ENCODE peak calls at places on chromosomes 2 and 18, in four cellular contexts. W, I, Z and R are unnamed samples.

GRCh38 chr18:5197032-5197434 is at the start of gene AKAIN1:
- DNase-seq in W (peak; percentile 9), I (no peak), Z (peak; percentile 88), R (no peak)

GRCh38 chr2:221969087-221969829 is 329.5 kb downstream of the PAX3 start:
- DNase-seq in W (no peak), I (peak; percentile 29), Z (no peak), R (no peak)

GRCh38 chr18:69161383-69162028 is 239.2 kb upstream of the DOK6 start:
- DNase-seq in W (no peak), I (no peak), Z (no peak), R (no peak)

GRCh38 chr18:8324343-8325065 is 284.7 kb upstream of the RAB12 start:
- DNase-seq in W (no peak), I (no peak), Z (no peak), R (no peak)

GRCh38 chr2:227716501-227716900 is 1.3 kb downstream of the SLC19A3 start:
- DNase-seq in W (no peak), I (no peak), Z (no peak), R (no peak)

GRCh38 chr2:48754874-48755273 is 650 bp downstream of the LHCGR start:
- DNase-seq in W (no peak), I (no peak), Z (peak; percentile 31), R (no peak)

GRCh38 chr2:30255466-30256408 is 24.4 kb downstream of the LBH start:
- DNase-seq in W (no peak), I (no peak), Z (no peak), R (peak; percentile 45)

GRCh38 chr2:46875226-46875899 is 40.2 kb downstream of the MCFD2 start:
- DNase-seq in W (no peak), I (no peak), Z (no peak), R (peak; percentile 15)

GRCh38 chr2:198374375-198375072 is 570.1 kb downstream of the PLCL1 start:
- DNase-seq in W (peak; percentile 71), I (no peak), Z (no peak), R (no peak)

GRCh38 chr2:63344575-63345284 is 243.5 kb downstream of the WDPCP start:
- DNase-seq in W (no peak), I (no peak), Z (no peak), R (no peak)

GRCh38 chr2:215879977-215880940 is 133.1 kb downstream of the MREG start:
- DNase-seq in W (no peak), I (no peak), Z (no peak), R (no peak)

GRCh38 chr2:237193436-237193835 is 107.7 kb downstream of the COPS8 start:
- DNase-seq in W (no peak), I (no peak), Z (no peak), R (no peak)
- H3K4me1 ChIP-seq in W (peaks cover 4% of the 10 kb centered on the region), I (peaks cover 40% of the 10 kb centered on the region), Z (no peaks in the 10 kb centered on the region), R (no peaks in the 10 kb centered on the region)

GRCh38 chr2:28366496-28367282 is 26.0 kb upstream of the FOSL2 start:
- DNase-seq in W (peak; percentile 78), I (peak; percentile 83), Z (no peak), R (no peak)
- TF ChIP-seq POLR2AphosphoS5 in W (peak; percentile 79), I (peak; percentile 19), Z (no peak), R (no peak)

DNA sequence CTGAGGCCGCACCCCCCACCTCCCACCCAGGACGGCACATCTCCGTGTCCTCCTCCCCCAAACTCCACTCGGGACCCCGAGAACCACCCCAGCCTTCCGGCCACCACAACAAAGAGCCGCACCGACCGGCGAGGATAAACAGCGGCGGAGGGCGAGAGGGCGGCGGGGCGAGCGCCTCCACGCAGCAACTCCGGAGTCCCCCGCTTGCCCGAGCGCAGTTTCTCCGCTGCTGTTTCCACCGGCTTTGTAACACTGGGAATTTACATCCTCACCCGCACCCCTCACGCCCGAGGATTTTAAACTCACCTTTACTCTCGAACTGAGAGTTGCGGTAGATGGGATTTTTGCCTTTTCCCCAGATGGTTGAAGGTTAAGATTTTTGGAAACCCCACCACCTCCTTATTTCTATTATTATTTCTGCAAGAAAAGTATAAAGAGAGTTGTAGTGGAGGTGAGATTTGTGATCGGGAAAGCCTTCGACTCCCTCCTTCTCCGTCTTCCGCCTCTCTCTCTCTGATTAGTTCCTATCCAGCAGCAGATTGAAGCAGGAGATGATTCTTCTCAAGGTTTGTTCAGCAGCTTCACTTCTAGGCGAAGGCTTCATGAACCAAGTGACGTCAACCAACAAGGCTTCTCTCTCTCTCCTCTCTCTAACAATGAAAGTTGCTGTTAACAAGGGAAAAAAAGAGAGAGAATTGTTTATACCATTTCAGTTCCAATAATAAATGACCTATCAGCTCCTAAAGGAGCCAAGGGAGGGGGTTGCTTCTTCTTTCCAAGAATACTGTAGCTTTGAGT is at the start of gene BAZ2B:
- DNase-seq in W (peak; percentile 64), I (peak; percentile 63), Z (no peak), R (peak; percentile 74)
- TF ChIP-seq POLR2A in W (peak; percentile 66), I (no peak), Z (no peak), R (peak; percentile 29)

GRCh38 chr2:130847776-130848517 is 11.2 kb downstream of the ARHGEF4 start:
- DNase-seq in W (no peak), I (no peak), Z (peak; percentile 51), R (no peak)

GRCh38 chr2:130851624-130852382 is 15.1 kb downstream of the ARHGEF4 start:
- DNase-seq in W (no peak), I (no peak), Z (no peak), R (no peak)

GRCh38 chr2:130850788-130851623 is 14.3 kb downstream of the ARHGEF4 start:
- DNase-seq in W (no peak), I (no peak), Z (peak; percentile 51), R (no peak)

GRCh38 chr2:130848518-130849210 is 11.9 kb downstream of the ARHGEF4 start:
- DNase-seq in W (no peak), I (no peak), Z (peak; percentile 43), R (no peak)

DNA sequence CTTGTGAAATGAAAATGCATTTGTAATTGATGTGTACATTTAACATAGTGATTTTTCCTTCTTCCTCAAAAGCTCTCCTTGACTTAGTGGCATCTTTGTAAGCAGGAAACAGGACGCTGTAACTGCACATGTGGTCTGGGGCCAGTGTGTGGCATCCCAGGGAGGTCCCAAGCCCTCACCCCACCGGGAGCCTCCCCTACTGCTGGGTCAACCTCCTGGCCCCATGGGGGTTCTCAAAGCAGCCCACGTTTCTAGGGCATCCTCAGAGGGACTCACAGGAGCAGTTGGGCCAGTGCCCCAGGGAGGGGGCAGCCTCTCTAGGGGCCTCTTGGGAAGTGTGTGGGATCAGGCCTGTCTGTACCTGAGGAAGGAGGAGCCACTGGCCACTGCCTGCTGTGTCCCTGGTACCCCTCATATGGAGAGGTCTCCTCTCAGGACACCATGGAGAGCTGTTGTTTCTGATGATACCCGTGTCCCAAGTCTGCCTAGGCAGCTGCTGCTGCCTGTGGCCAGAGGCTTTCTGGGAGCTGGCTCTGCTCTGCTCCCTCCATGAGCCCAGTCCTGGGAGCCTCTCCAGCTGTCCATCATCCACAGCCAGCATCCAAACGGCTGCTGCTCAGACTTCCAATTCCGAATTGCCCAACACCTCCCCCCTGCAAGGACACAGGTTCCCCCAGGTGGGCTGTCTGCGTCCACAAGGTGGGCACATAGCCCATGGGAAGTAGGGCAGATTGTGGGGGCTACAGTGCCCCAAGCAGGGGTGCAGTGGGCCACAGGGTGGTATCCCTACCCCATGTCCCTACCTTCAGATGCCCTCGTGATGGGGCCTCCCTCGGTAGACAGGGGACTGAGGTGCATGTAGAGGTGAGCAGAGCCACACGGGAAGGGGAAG is 13.4 kb downstream of the ARHGEF4 start:
- DNase-seq in W (no peak), I (no peak), Z (no peak), R (no peak)
- H3K4me1 ChIP-seq in W (no peaks in the 10 kb centered on the region), I (no peaks in the 10 kb centered on the region), Z (no peaks in the 10 kb centered on the region), R (peaks cover 3% of the 10 kb centered on the region)

GRCh38 chr2:190997516-190998113 is 16.4 kb downstream of the STAT1 start:
- DNase-seq in W (no peak), I (no peak), Z (no peak), R (no peak)

GRCh38 chr2:191001032-191001431 is 12.9 kb downstream of the STAT1 start:
- DNase-seq in W (no peak), I (no peak), Z (no peak), R (no peak)

GRCh38 chr2:190999949-191000665 is 13.9 kb downstream of the STAT1 start:
- DNase-seq in W (no peak), I (no peak), Z (no peak), R (no peak)

GRCh38 chr2:190996947-190997346 is 17.0 kb downstream of the STAT1 start:
- DNase-seq in W (no peak), I (no peak), Z (no peak), R (no peak)

GRCh38 chr2:190999058-190999457 is 14.9 kb downstream of the STAT1 start:
- DNase-seq in W (no peak), I (no peak), Z (no peak), R (no peak)
- TF ChIP-seq POLR2AphosphoS5 in W (no peak), I (no peak), Z (no peak), R (no peak)

GRCh38 chr2:177252808-177253531 is 11.6 kb downstream of the NFE2L2 start:
- DNase-seq in W (no peak), I (no peak), Z (no peak), R (no peak)
- TF ChIP-seq POLR2A in W (no peak), I (no peak), Z (no peak), R (no peak)

GRCh38 chr18:42417189-42417588 is 462.2 kb downstream of the PIK3C3 start:
- DNase-seq in W (no peak), I (no peak), Z (no peak), R (no peak)
- H3K4me1 ChIP-seq in W (no peaks in the 10 kb centered on the region), I (no peaks in the 10 kb centered on the region), Z (no peaks in the 10 kb centered on the region), R (peaks cover 7% of the 10 kb centered on the region)

DNA sequence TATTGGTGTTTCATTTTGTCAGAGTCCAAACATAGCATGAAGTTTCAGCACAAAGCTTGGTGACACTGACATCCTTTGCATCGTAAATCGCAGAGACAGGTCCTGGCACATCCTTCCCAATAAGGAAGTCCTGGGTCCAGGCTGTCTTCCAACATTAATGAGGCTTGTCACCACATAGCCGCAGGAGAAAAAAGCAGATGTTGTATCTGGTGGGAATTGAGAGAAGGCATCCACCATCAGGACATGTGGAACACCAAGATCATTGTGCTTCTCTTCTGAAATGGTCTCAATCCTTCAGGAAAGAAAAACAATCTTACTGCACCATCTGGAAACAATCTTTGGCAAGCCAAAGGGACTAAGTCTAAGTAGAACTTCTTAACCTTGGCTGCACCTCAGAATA is 119.1 kb upstream of the ARHGAP28 start:
- DNase-seq in W (no peak), I (no peak), Z (no peak), R (no peak)
- TF ChIP-seq POLR2AphosphoS5 in W (no peak), I (no peak), Z (no peak), R (no peak)

DNA sequence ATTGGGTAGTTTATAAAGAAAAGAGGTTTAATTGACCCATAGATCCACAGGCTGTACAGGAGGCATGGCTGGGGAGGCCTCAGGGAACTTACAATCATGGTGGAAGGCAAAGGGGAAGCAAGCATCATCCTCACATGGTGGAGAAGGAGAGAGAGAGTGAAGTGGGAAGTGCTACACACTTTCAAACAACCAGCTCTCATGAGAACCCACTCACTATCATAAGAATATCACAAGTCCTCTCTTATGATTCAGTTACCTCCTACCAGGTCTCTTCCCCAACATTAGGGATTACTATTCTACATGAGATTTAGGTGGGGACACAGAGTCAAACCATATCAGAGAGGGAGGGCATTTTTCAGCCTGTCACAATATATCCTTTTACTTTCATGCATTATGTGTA is 22.7 kb upstream of the DOCK10 start:
- DNase-seq in W (no peak), I (no peak), Z (no peak), R (no peak)
- TF ChIP-seq POLR2A in W (no peak), I (no peak), Z (no peak), R (no peak)